ENCODE peak calls at places on chromosome 20, in eight cellular contexts. One of them, this sample, is unnamed.

GRCh38 chr20:33811763-33812672 is 870 bp downstream of the CHMP4B start:
- DNase-seq in tibial nerve: peak
- DNase-seq in NB4: peak
- DNase-seq in sigmoid colon: peak
- DNase-seq in H1: no peak
- DNase-seq in thyroid gland: peak
- DNase-seq in stomach: peak
- DNase-seq in uterus: peak
- DNase-seq in this sample: no peak

GRCh38 chr20:46099491-46100287 is 9.9 kb upstream of the NCOA5 start:
- DNase-seq in tibial nerve: no peak
- DNase-seq in NB4: no peak
- DNase-seq in sigmoid colon: no peak
- DNase-seq in H1: no peak
- DNase-seq in thyroid gland: peak
- DNase-seq in stomach: no peak
- DNase-seq in uterus: no peak
- DNase-seq in this sample: no peak

GRCh38 chr20:9581509-9581908 is 67.1 kb downstream of the LAMP5 start:
- DNase-seq in tibial nerve: no peak
- DNase-seq in NB4: no peak
- DNase-seq in sigmoid colon: no peak
- DNase-seq in H1: no peak
- DNase-seq in thyroid gland: no peak
- DNase-seq in stomach: no peak
- DNase-seq in uterus: no peak
- DNase-seq in this sample: no peak

GRCh38 chr20:63374532-63374931 is 13.4 kb upstream of the CHRNA4 start:
- DNase-seq in tibial nerve: no peak
- DNase-seq in NB4: no peak
- DNase-seq in sigmoid colon: no peak
- DNase-seq in H1: no peak
- DNase-seq in thyroid gland: no peak
- DNase-seq in stomach: no peak
- DNase-seq in uterus: no peak
- DNase-seq in this sample: no peak

GRCh38 chr20:35604444-35604750 is 11.2 kb upstream of the SPAG4 start:
- DNase-seq in tibial nerve: no peak
- DNase-seq in NB4: peak
- DNase-seq in sigmoid colon: peak
- DNase-seq in H1: no peak
- DNase-seq in thyroid gland: peak
- DNase-seq in stomach: peak
- DNase-seq in uterus: no peak
- DNase-seq in this sample: no peak

GRCh38 chr20:25248501-25249172 is 752 bp downstream of the PYGB start:
- DNase-seq in tibial nerve: no peak
- DNase-seq in NB4: peak
- DNase-seq in sigmoid colon: peak
- DNase-seq in H1: no peak
- DNase-seq in thyroid gland: peak
- DNase-seq in stomach: peak
- DNase-seq in uterus: peak
- DNase-seq in this sample: no peak

GRCh38 chr20:63087872-63088680 is 81.3 kb upstream of the BHLHE23 start:
- DNase-seq in tibial nerve: no peak
- DNase-seq in NB4: no peak
- DNase-seq in sigmoid colon: peak
- DNase-seq in H1: no peak
- DNase-seq in thyroid gland: no peak
- DNase-seq in stomach: no peak
- DNase-seq in uterus: peak
- DNase-seq in this sample: no peak

GRCh38 chr20:25273046-25273445 is 25.2 kb downstream of the PYGB start:
- DNase-seq in tibial nerve: no peak
- DNase-seq in NB4: no peak
- DNase-seq in sigmoid colon: peak
- DNase-seq in H1: no peak
- DNase-seq in thyroid gland: no peak
- DNase-seq in stomach: peak
- DNase-seq in uterus: peak
- DNase-seq in this sample: no peak

GRCh38 chr20:4435210-4435609 is 286.5 kb upstream of the PRND start:
- DNase-seq in tibial nerve: no peak
- DNase-seq in NB4: no peak
- DNase-seq in sigmoid colon: no peak
- DNase-seq in H1: no peak
- DNase-seq in thyroid gland: no peak
- DNase-seq in stomach: no peak
- DNase-seq in uterus: no peak
- DNase-seq in this sample: no peak

GRCh38 chr20:63123326-63123725 is 92.6 kb downstream of the YTHDF1 start:
- DNase-seq in tibial nerve: no peak
- DNase-seq in NB4: no peak
- DNase-seq in sigmoid colon: peak
- DNase-seq in H1: no peak
- DNase-seq in thyroid gland: no peak
- DNase-seq in stomach: no peak
- DNase-seq in uterus: no peak
- DNase-seq in this sample: no peak

GRCh38 chr20:54643761-54644160 is 168.4 kb downstream of the DOK5 start:
- DNase-seq in tibial nerve: no peak
- DNase-seq in NB4: no peak
- DNase-seq in sigmoid colon: no peak
- DNase-seq in H1: no peak
- DNase-seq in thyroid gland: no peak
- DNase-seq in stomach: no peak
- DNase-seq in uterus: no peak
- DNase-seq in this sample: no peak

GRCh38 chr20:11207749-11208502 is 534.1 kb upstream of the JAG1 start:
- DNase-seq in tibial nerve: no peak
- DNase-seq in NB4: no peak
- DNase-seq in sigmoid colon: no peak
- DNase-seq in H1: no peak
- DNase-seq in thyroid gland: no peak
- DNase-seq in stomach: peak
- DNase-seq in uterus: no peak
- DNase-seq in this sample: no peak

GRCh38 chr20:49287555-49288249 is 9.8 kb upstream of the ZNFX1 start:
- DNase-seq in tibial nerve: no peak
- DNase-seq in NB4: no peak
- DNase-seq in sigmoid colon: no peak
- DNase-seq in H1: no peak
- DNase-seq in thyroid gland: no peak
- DNase-seq in stomach: no peak
- DNase-seq in uterus: no peak
- DNase-seq in this sample: no peak

GRCh38 chr20:49286689-49287551 is 9.1 kb upstream of the ZNFX1 start:
- DNase-seq in tibial nerve: no peak
- DNase-seq in NB4: peak
- DNase-seq in sigmoid colon: no peak
- DNase-seq in H1: no peak
- DNase-seq in thyroid gland: no peak
- DNase-seq in stomach: no peak
- DNase-seq in uterus: no peak
- DNase-seq in this sample: no peak

GRCh38 chr20:49285813-49286494 is 8.1 kb upstream of the ZNFX1 start:
- DNase-seq in tibial nerve: no peak
- DNase-seq in NB4: no peak
- DNase-seq in sigmoid colon: no peak
- DNase-seq in H1: no peak
- DNase-seq in thyroid gland: no peak
- DNase-seq in stomach: no peak
- DNase-seq in uterus: no peak
- DNase-seq in this sample: no peak

GRCh38 chr20:49288784-49289696 is 11.2 kb upstream of the ZNFX1 start:
- DNase-seq in tibial nerve: no peak
- DNase-seq in NB4: no peak
- DNase-seq in sigmoid colon: no peak
- DNase-seq in H1: no peak
- DNase-seq in thyroid gland: peak
- DNase-seq in stomach: no peak
- DNase-seq in uterus: no peak
- DNase-seq in this sample: no peak

GRCh38 chr20:49288250-49288751 is 10.4 kb upstream of the ZNFX1 start:
- DNase-seq in tibial nerve: no peak
- DNase-seq in NB4: no peak
- DNase-seq in sigmoid colon: no peak
- DNase-seq in H1: no peak
- DNase-seq in thyroid gland: no peak
- DNase-seq in stomach: no peak
- DNase-seq in uterus: no peak
- DNase-seq in this sample: no peak
- TF ChIP-seq POLR2A in tibial nerve: no peak
- TF ChIP-seq POLR2A in NB4: peak
- TF ChIP-seq POLR2A in sigmoid colon: no peak
- TF ChIP-seq POLR2A in H1: peak
- TF ChIP-seq POLR2A in thyroid gland: no peak
- TF ChIP-seq POLR2A in stomach: no peak
- TF ChIP-seq POLR2A in uterus: no peak
- TF ChIP-seq POLR2A in this sample: no peak

DNA sequence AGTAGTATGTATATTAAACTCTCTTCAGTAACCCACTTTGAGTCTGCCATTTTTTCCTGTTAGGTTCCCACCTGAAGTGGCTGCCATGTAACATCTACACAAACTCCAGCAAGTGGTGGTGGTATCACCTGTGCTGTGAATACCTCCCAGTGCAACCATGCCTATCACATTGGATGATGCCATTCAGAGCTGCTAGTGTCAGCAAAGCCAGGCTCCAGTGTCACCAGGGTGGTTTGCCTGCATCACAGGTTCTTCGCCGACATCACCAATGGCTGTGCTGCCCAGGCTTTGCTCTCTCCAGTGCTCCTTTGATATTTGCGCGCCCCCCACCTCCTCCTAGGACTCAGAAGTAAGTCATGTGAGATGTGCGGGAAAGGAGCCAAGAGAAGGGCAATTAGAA is 162.6 kb upstream of the FOXA2 start:
- DNase-seq in tibial nerve: no peak
- DNase-seq in NB4: no peak
- DNase-seq in sigmoid colon: no peak
- DNase-seq in H1: no peak
- DNase-seq in thyroid gland: no peak
- DNase-seq in stomach: no peak
- DNase-seq in uterus: no peak
- DNase-seq in this sample: no peak
- TF ChIP-seq CTCF in tibial nerve: no peak
- TF ChIP-seq CTCF in NB4: no peak
- TF ChIP-seq CTCF in sigmoid colon: no peak
- TF ChIP-seq CTCF in H1: no peak
- TF ChIP-seq CTCF in thyroid gland: no peak
- TF ChIP-seq CTCF in stomach: no peak
- TF ChIP-seq CTCF in uterus: no peak
- TF ChIP-seq CTCF in this sample: no peak

GRCh38 chr20:31863296-31864085 is 6.8 kb downstream of the DUSP15 start:
- DNase-seq in tibial nerve: no peak
- DNase-seq in NB4: peak
- DNase-seq in sigmoid colon: no peak
- DNase-seq in H1: no peak
- DNase-seq in thyroid gland: no peak
- DNase-seq in stomach: no peak
- DNase-seq in uterus: no peak
- DNase-seq in this sample: no peak
- TF ChIP-seq POLR2A in tibial nerve: no peak
- TF ChIP-seq POLR2A in NB4: no peak
- TF ChIP-seq POLR2A in sigmoid colon: no peak
- TF ChIP-seq POLR2A in H1: no peak
- TF ChIP-seq POLR2A in thyroid gland: no peak
- TF ChIP-seq POLR2A in stomach: no peak
- TF ChIP-seq POLR2A in uterus: no peak
- TF ChIP-seq POLR2A in this sample: no peak

DNA sequence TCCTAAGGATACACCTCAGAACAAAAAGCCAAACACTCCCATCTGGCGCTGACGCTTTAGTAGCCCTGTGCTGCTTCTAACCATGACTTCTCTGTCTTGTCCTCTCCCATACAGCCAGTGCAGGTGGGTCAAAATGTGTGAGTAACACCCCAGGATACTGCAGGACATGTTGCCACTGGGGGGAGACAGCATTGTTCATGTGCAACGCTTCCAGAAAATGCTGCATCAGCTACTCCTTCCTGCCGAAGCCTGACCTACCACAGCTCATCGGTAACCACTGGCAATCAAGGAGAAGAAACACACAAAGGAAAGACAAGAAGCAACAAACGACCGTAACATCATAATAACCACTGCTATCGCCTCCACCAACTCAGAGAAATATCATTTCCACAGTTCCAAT is 1.4 kb downstream of the DEFB132 start:
- DNase-seq in tibial nerve: no peak
- DNase-seq in NB4: peak
- DNase-seq in sigmoid colon: no peak
- DNase-seq in H1: no peak
- DNase-seq in thyroid gland: no peak
- DNase-seq in stomach: no peak
- DNase-seq in uterus: no peak
- DNase-seq in this sample: no peak
- TF ChIP-seq CTCF in tibial nerve: no peak
- TF ChIP-seq CTCF in NB4: peak
- TF ChIP-seq CTCF in sigmoid colon: no peak
- TF ChIP-seq CTCF in H1: peak
- TF ChIP-seq CTCF in thyroid gland: no peak
- TF ChIP-seq CTCF in stomach: no peak
- TF ChIP-seq CTCF in uterus: no peak
- TF ChIP-seq CTCF in this sample: no peak

GRCh38 chr20:50190251-50191064 is at the start of gene CEBPB:
- DNase-seq in tibial nerve: peak
- DNase-seq in NB4: peak
- DNase-seq in sigmoid colon: peak
- DNase-seq in H1: no peak
- DNase-seq in thyroid gland: peak
- DNase-seq in stomach: peak
- DNase-seq in uterus: peak
- DNase-seq in this sample: peak
- TF ChIP-seq POLR2A in tibial nerve: peak
- TF ChIP-seq POLR2A in NB4: peak
- TF ChIP-seq POLR2A in sigmoid colon: peak
- TF ChIP-seq POLR2A in H1: peak
- TF ChIP-seq POLR2A in thyroid gland: peak
- TF ChIP-seq POLR2A in stomach: peak
- TF ChIP-seq POLR2A in uterus: peak
- TF ChIP-seq POLR2A in this sample: peak

GRCh38 chr20:56653221-56653620 is 24.1 kb downstream of the TFAP2C start:
- DNase-seq in tibial nerve: no peak
- DNase-seq in NB4: no peak
- DNase-seq in sigmoid colon: no peak
- DNase-seq in H1: no peak
- DNase-seq in thyroid gland: no peak
- DNase-seq in stomach: no peak
- DNase-seq in uterus: no peak
- DNase-seq in this sample: no peak
- TF ChIP-seq CTCF in tibial nerve: no peak
- TF ChIP-seq CTCF in NB4: no peak
- TF ChIP-seq CTCF in sigmoid colon: no peak
- TF ChIP-seq CTCF in H1: no peak
- TF ChIP-seq CTCF in thyroid gland: no peak
- TF ChIP-seq CTCF in stomach: no peak
- TF ChIP-seq CTCF in uterus: no peak
- TF ChIP-seq CTCF in this sample: no peak

GRCh38 chr20:38358500-38358998 is 12.3 kb downstream of the LBP start:
- DNase-seq in tibial nerve: no peak
- DNase-seq in NB4: no peak
- DNase-seq in sigmoid colon: no peak
- DNase-seq in H1: no peak
- DNase-seq in thyroid gland: no peak
- DNase-seq in stomach: no peak
- DNase-seq in uterus: no peak
- DNase-seq in this sample: no peak
- TF ChIP-seq POLR2A in tibial nerve: no peak
- TF ChIP-seq POLR2A in NB4: no peak
- TF ChIP-seq POLR2A in sigmoid colon: no peak
- TF ChIP-seq POLR2A in H1: no peak
- TF ChIP-seq POLR2A in thyroid gland: no peak
- TF ChIP-seq POLR2A in stomach: no peak
- TF ChIP-seq POLR2A in uterus: no peak
- TF ChIP-seq POLR2A in this sample: no peak